ENCODE peak calls at places on chromosomes 4 and X, in ten cellular contexts. One of them, this sample, is unnamed.

GRCh38 chr4:7327341-7327885 is 107.3 kb downstream of the PSAPL1 start:
- DNase-seq in A549: no peak
- DNase-seq in mammary epithelial cell: no peak
- DNase-seq in left lung: no peak
- DNase-seq in lower leg skin: no peak
- DNase-seq in left ventricle myocardium inferior: no peak
- DNase-seq in ovary: no peak
- DNase-seq in vagina: no peak
- DNase-seq in astrocyte of the cerebellum: no peak
- DNase-seq in endodermal cell: no peak
- DNase-seq in this sample: no peak

GRCh38 chrX:106356580-106356979 is 188.5 kb downstream of the PWWP3B start:
- DNase-seq in astrocyte of the cerebellum: no peak
- DNase-seq in mammary epithelial cell: no peak
- DNase-seq in vagina: no peak
- DNase-seq in left ventricle myocardium inferior: no peak
- DNase-seq in lower leg skin: no peak
- DNase-seq in left lung: no peak
- DNase-seq in ovary: no peak
- DNase-seq in endodermal cell: no peak
- DNase-seq in A549: no peak
- DNase-seq in this sample: no peak

GRCh38 chr4:26827798-26828197 is 32.8 kb upstream of the STIM2 start:
- DNase-seq in astrocyte of the cerebellum: no peak
- DNase-seq in vagina: no peak
- DNase-seq in A549: no peak
- DNase-seq in lower leg skin: no peak
- DNase-seq in left lung: no peak
- DNase-seq in mammary epithelial cell: no peak
- DNase-seq in endodermal cell: no peak
- DNase-seq in left ventricle myocardium inferior: no peak
- DNase-seq in ovary: no peak
- DNase-seq in this sample: no peak

GRCh38 chr4:1609901-1610790 is 74.0 kb downstream of the FAM53A start:
- DNase-seq in endodermal cell: no peak
- DNase-seq in lower leg skin: no peak
- DNase-seq in mammary epithelial cell: no peak
- DNase-seq in ovary: no peak
- DNase-seq in left ventricle myocardium inferior: no peak
- DNase-seq in vagina: no peak
- DNase-seq in A549: no peak
- DNase-seq in astrocyte of the cerebellum: no peak
- DNase-seq in left lung: no peak
- DNase-seq in this sample: no peak

GRCh38 chrX:145405012-145405411 is 157.7 kb downstream of the SPANXN1 start:
- DNase-seq in mammary epithelial cell: peak; percentile 5
- DNase-seq in left lung: no peak
- DNase-seq in lower leg skin: no peak
- DNase-seq in vagina: no peak
- DNase-seq in left ventricle myocardium inferior: no peak
- DNase-seq in astrocyte of the cerebellum: no peak
- DNase-seq in A549: peak; percentile 24
- DNase-seq in ovary: no peak
- DNase-seq in endodermal cell: peak; percentile 63
- DNase-seq in this sample: peak; percentile 12

GRCh38 chrX:78104447-78105176 is 564 bp downstream of the PGK1 start:
- DNase-seq in left lung: peak; percentile 62
- DNase-seq in mammary epithelial cell: peak; percentile 46
- DNase-seq in vagina: no peak
- DNase-seq in left ventricle myocardium inferior: peak; percentile 29
- DNase-seq in astrocyte of the cerebellum: no peak
- DNase-seq in lower leg skin: peak; percentile 42
- DNase-seq in endodermal cell: peak; percentile 49
- DNase-seq in A549: peak; percentile 74
- DNase-seq in ovary: peak; percentile 18
- DNase-seq in this sample: peak; percentile 64

GRCh38 chr4:16197842-16198241 is 28.4 kb downstream of the TAPT1 start:
- DNase-seq in mammary epithelial cell: no peak
- DNase-seq in left lung: no peak
- DNase-seq in ovary: no peak
- DNase-seq in vagina: no peak
- DNase-seq in lower leg skin: no peak
- DNase-seq in astrocyte of the cerebellum: no peak
- DNase-seq in left ventricle myocardium inferior: no peak
- DNase-seq in A549: no peak
- DNase-seq in endodermal cell: no peak
- DNase-seq in this sample: peak; percentile 39

GRCh38 chr4:76606662-76607265 is 171.7 kb downstream of the SHROOM3 start:
- DNase-seq in ovary: no peak
- DNase-seq in lower leg skin: no peak
- DNase-seq in endodermal cell: no peak
- DNase-seq in vagina: no peak
- DNase-seq in mammary epithelial cell: no peak
- DNase-seq in left lung: no peak
- DNase-seq in left ventricle myocardium inferior: no peak
- DNase-seq in A549: no peak
- DNase-seq in astrocyte of the cerebellum: no peak
- DNase-seq in this sample: no peak

GRCh38 chr4:110092646-110093045 is 105.8 kb downstream of the ELOVL6 start:
- DNase-seq in left ventricle myocardium inferior: no peak
- DNase-seq in mammary epithelial cell: no peak
- DNase-seq in endodermal cell: no peak
- DNase-seq in left lung: no peak
- DNase-seq in lower leg skin: no peak
- DNase-seq in A549: no peak
- DNase-seq in ovary: no peak
- DNase-seq in astrocyte of the cerebellum: no peak
- DNase-seq in vagina: no peak
- DNase-seq in this sample: no peak

GRCh38 chrX:71111141-71111843 is at the start of gene IL2RG:
- DNase-seq in left lung: no peak
- DNase-seq in mammary epithelial cell: no peak
- DNase-seq in ovary: no peak
- DNase-seq in vagina: no peak
- DNase-seq in astrocyte of the cerebellum: no peak
- DNase-seq in lower leg skin: no peak
- DNase-seq in endodermal cell: no peak
- DNase-seq in A549: no peak
- DNase-seq in left ventricle myocardium inferior: no peak
- DNase-seq in this sample: no peak

GRCh38 chr4:125243835-125244397 is 70.8 kb upstream of the FAT4 start:
- DNase-seq in A549: no peak
- DNase-seq in left lung: no peak
- DNase-seq in ovary: no peak
- DNase-seq in endodermal cell: no peak
- DNase-seq in lower leg skin: no peak
- DNase-seq in left ventricle myocardium inferior: no peak
- DNase-seq in mammary epithelial cell: peak; percentile 51
- DNase-seq in astrocyte of the cerebellum: no peak
- DNase-seq in vagina: no peak
- DNase-seq in this sample: no peak

GRCh38 chrX:69182818-69183375 is 17.6 kb upstream of the PJA1 start:
- DNase-seq in left ventricle myocardium inferior: no peak
- DNase-seq in A549: no peak
- DNase-seq in lower leg skin: no peak
- DNase-seq in ovary: no peak
- DNase-seq in left lung: no peak
- DNase-seq in astrocyte of the cerebellum: no peak
- DNase-seq in mammary epithelial cell: no peak
- DNase-seq in endodermal cell: peak; percentile 17
- DNase-seq in vagina: no peak
- DNase-seq in this sample: no peak

GRCh38 chrX:45553417-45553816 is 352.7 kb upstream of the DIPK2B start:
- DNase-seq in left ventricle myocardium inferior: no peak
- DNase-seq in A549: no peak
- DNase-seq in mammary epithelial cell: no peak
- DNase-seq in left lung: no peak
- DNase-seq in endodermal cell: no peak
- DNase-seq in ovary: no peak
- DNase-seq in vagina: no peak
- DNase-seq in lower leg skin: no peak
- DNase-seq in astrocyte of the cerebellum: no peak
- DNase-seq in this sample: no peak

GRCh38 chr4:15526924-15527592 is 57.4 kb downstream of the CC2D2A start:
- DNase-seq in astrocyte of the cerebellum: no peak
- DNase-seq in lower leg skin: no peak
- DNase-seq in vagina: no peak
- DNase-seq in left lung: no peak
- DNase-seq in left ventricle myocardium inferior: no peak
- DNase-seq in ovary: no peak
- DNase-seq in endodermal cell: no peak
- DNase-seq in mammary epithelial cell: no peak
- DNase-seq in A549: no peak
- DNase-seq in this sample: no peak

GRCh38 chrX:24301806-24302205 is 12.1 kb downstream of the SUPT20HL2 start:
- DNase-seq in ovary: no peak
- DNase-seq in lower leg skin: no peak
- DNase-seq in vagina: no peak
- DNase-seq in endodermal cell: no peak
- DNase-seq in left lung: no peak
- DNase-seq in A549: no peak
- DNase-seq in mammary epithelial cell: no peak
- DNase-seq in astrocyte of the cerebellum: no peak
- DNase-seq in left ventricle myocardium inferior: no peak
- DNase-seq in this sample: no peak

GRCh38 chrX:41478397-41478911 is 31.3 kb downstream of the NYX start:
- DNase-seq in left ventricle myocardium inferior: no peak
- DNase-seq in vagina: no peak
- DNase-seq in A549: no peak
- DNase-seq in left lung: no peak
- DNase-seq in mammary epithelial cell: no peak
- DNase-seq in ovary: no peak
- DNase-seq in lower leg skin: no peak
- DNase-seq in endodermal cell: peak; percentile 48
- DNase-seq in astrocyte of the cerebellum: no peak
- DNase-seq in this sample: no peak

GRCh38 chrX:152656087-152656486 is 18.4 kb downstream of the GABRQ start:
- DNase-seq in lower leg skin: no peak
- DNase-seq in astrocyte of the cerebellum: no peak
- DNase-seq in vagina: peak; percentile 91
- DNase-seq in A549: no peak
- DNase-seq in ovary: no peak
- DNase-seq in left ventricle myocardium inferior: no peak
- DNase-seq in endodermal cell: no peak
- DNase-seq in left lung: no peak
- DNase-seq in mammary epithelial cell: no peak
- DNase-seq in this sample: no peak

GRCh38 chr4:7217453-7218310 is 25.3 kb downstream of the SORCS2 start:
- DNase-seq in vagina: no peak
- DNase-seq in ovary: no peak
- DNase-seq in mammary epithelial cell: peak; percentile 46
- DNase-seq in left lung: peak; percentile 68
- DNase-seq in left ventricle myocardium inferior: no peak
- DNase-seq in A549: peak; percentile 45
- DNase-seq in endodermal cell: no peak
- DNase-seq in lower leg skin: no peak
- DNase-seq in astrocyte of the cerebellum: no peak
- DNase-seq in this sample: peak; percentile 46

GRCh38 chr4:89829470-89830138 is 7.4 kb downstream of the SNCA start:
- DNase-seq in mammary epithelial cell: peak; percentile 86
- DNase-seq in endodermal cell: no peak
- DNase-seq in ovary: no peak
- DNase-seq in A549: no peak
- DNase-seq in left lung: peak; percentile 54
- DNase-seq in lower leg skin: peak; percentile 48
- DNase-seq in vagina: no peak
- DNase-seq in astrocyte of the cerebellum: no peak
- DNase-seq in left ventricle myocardium inferior: no peak
- DNase-seq in this sample: peak; percentile 11
- TF ChIP-seq CTCF in mammary epithelial cell: no peak
- TF ChIP-seq CTCF in endodermal cell: no peak
- TF ChIP-seq CTCF in ovary: no peak
- TF ChIP-seq CTCF in A549: no peak
- TF ChIP-seq CTCF in left lung: no peak
- TF ChIP-seq CTCF in lower leg skin: no peak
- TF ChIP-seq CTCF in vagina: no peak
- TF ChIP-seq CTCF in astrocyte of the cerebellum: no peak
- TF ChIP-seq CTCF in left ventricle myocardium inferior: no peak
- TF ChIP-seq CTCF in this sample: no peak

GRCh38 chr4:17780461-17781071 is 855 bp downstream of the FAM184B start:
- DNase-seq in lower leg skin: no peak
- DNase-seq in astrocyte of the cerebellum: no peak
- DNase-seq in mammary epithelial cell: no peak
- DNase-seq in left lung: no peak
- DNase-seq in vagina: no peak
- DNase-seq in ovary: no peak
- DNase-seq in left ventricle myocardium inferior: no peak
- DNase-seq in endodermal cell: peak; percentile 62
- DNase-seq in A549: no peak
- DNase-seq in this sample: peak; percentile 61
- H3K4me3 ChIP-seq in lower leg skin: peak overlapping the region; percentile 1
- H3K4me3 ChIP-seq in astrocyte of the cerebellum: peak overlapping the region; percentile 53
- H3K4me3 ChIP-seq in mammary epithelial cell: peak overlapping the region; percentile 42
- H3K4me3 ChIP-seq in left lung: peak overlapping the region; percentile 16
- H3K4me3 ChIP-seq in vagina: peak overlapping the region; percentile 35
- H3K4me3 ChIP-seq in ovary: no peak overlapping the region
- H3K4me3 ChIP-seq in left ventricle myocardium inferior: peak overlapping the region; percentile 65
- H3K4me3 ChIP-seq in endodermal cell: peak overlapping the region; percentile 63
- H3K4me3 ChIP-seq in A549: peak overlapping the region; percentile 48
- H3K4me3 ChIP-seq in this sample: peak overlapping the region; percentile 55

DNA sequence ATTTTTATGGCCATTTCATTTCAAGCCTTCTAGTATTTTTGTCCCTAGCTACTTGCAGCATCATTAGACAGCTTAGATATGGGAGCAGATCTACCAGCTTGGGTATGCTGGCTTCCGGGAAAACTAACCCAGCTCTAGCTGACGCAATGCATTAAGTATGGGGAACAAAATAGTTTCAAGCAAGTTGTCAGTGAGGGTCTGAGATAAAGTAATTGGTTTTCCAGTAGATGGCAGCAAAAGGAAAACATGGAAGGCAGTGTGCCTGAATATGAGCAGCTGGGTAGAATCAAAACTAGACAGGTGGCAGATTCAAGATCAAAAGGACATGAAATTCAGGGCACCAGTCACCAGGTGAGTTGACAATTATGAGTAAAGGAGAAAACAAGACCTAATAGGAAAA is 340.9 kb upstream of the CTSO start:
- DNase-seq in left lung: no peak
- DNase-seq in mammary epithelial cell: peak; percentile 69
- DNase-seq in endodermal cell: peak; percentile 53
- DNase-seq in ovary: no peak
- DNase-seq in vagina: no peak
- DNase-seq in lower leg skin: no peak
- DNase-seq in A549: peak; percentile 50
- DNase-seq in left ventricle myocardium inferior: no peak
- DNase-seq in astrocyte of the cerebellum: peak; percentile 61
- DNase-seq in this sample: peak; percentile 79
- TF ChIP-seq CTCF in left lung: no peak
- TF ChIP-seq CTCF in mammary epithelial cell: peak; percentile 13
- TF ChIP-seq CTCF in endodermal cell: peak; percentile 68
- TF ChIP-seq CTCF in ovary: no peak
- TF ChIP-seq CTCF in vagina: no peak
- TF ChIP-seq CTCF in lower leg skin: no peak
- TF ChIP-seq CTCF in A549: peak; percentile 28
- TF ChIP-seq CTCF in left ventricle myocardium inferior: no peak
- TF ChIP-seq CTCF in astrocyte of the cerebellum: peak; percentile 44
- TF ChIP-seq CTCF in this sample: peak; percentile 43

DNA sequence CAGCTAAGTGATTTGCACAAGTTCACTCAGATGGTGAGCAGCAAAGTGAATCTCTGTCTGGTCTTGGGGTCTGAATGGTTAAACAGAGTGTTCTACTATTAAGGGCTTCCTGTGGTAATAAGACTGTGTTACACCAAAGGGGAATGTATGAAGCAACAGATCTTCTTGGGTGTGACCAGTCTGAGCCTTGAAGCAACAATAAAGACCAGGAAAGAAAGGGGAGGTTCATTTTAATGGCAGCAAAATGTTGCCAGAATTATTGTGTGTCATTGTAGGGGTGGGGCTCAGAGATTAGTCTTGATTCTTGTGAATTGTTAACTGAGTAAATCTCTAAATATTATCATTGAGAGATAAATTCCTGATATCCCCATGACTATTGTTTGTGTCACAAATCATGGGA is 141.6 kb upstream of the PAK3 start:
- DNase-seq in left lung: no peak
- DNase-seq in vagina: no peak
- DNase-seq in lower leg skin: no peak
- DNase-seq in left ventricle myocardium inferior: no peak
- DNase-seq in ovary: no peak
- DNase-seq in A549: no peak
- DNase-seq in astrocyte of the cerebellum: no peak
- DNase-seq in mammary epithelial cell: no peak
- DNase-seq in endodermal cell: no peak
- DNase-seq in this sample: no peak
- H3K4me3 ChIP-seq in left lung: no peak overlapping the region
- H3K4me3 ChIP-seq in vagina: no peak overlapping the region
- H3K4me3 ChIP-seq in lower leg skin: no peak overlapping the region
- H3K4me3 ChIP-seq in left ventricle myocardium inferior: no peak overlapping the region
- H3K4me3 ChIP-seq in ovary: no peak overlapping the region
- H3K4me3 ChIP-seq in A549: no peak overlapping the region
- H3K4me3 ChIP-seq in astrocyte of the cerebellum: no peak overlapping the region
- H3K4me3 ChIP-seq in mammary epithelial cell: no peak overlapping the region
- H3K4me3 ChIP-seq in endodermal cell: no peak overlapping the region
- H3K4me3 ChIP-seq in this sample: no peak overlapping the region

This sample was measured in AG10803.